ENCODE peak calls at places on chromosomes 1 and 21, in seven cellular contexts. C is lung; Z is hypothalamus; D is activated T-helper 1 cell treated with Interleukin-2 at 50 U/mL for 16 hours; X is NCI-H1105 treated with DMSO at 0.1 percent for 48 hours; E is fibroblast of mammary gland; V is stimulated activated CD4-positive, alpha-beta T cell treated with anti-CD3 and anti-CD28 coated beads, Interleukin-4, amount 100 ng/mL, for 1 hour. Y is an unnamed sample.

GRCh38 chr1:76278711-76279386 is 204.3 kb downstream of the ST6GALNAC3 start:
- DNase-seq in C (no peak), Z (no peak), D (no peak), X (no peak), E (no peak), V (no peak), Y (no peak)

GRCh38 chr1:34740161-34740875 is 14.5 kb upstream of the GJB5 start:
- DNase-seq in C (no peak), Z (peak; percentile 29), D (no peak), X (no peak), E (no peak), V (no peak), Y (no peak)

GRCh38 chr1:2088434-2088833 is 38.2 kb downstream of the PRKCZ start:
- DNase-seq in C (no peak), Z (no peak), D (no peak), X (no peak), E (peak; percentile 73), V (no peak), Y (peak; percentile 74)

GRCh38 chr1:89615676-89616598 is 17.0 kb upstream of the LRRC8C start:
- DNase-seq in C (no peak), Z (peak; percentile 24), D (no peak), X (no peak), E (no peak), V (no peak), Y (no peak)

GRCh38 chr1:178576841-178577240 is 63.9 kb downstream of the TEX35 start:
- DNase-seq in C (no peak), Z (no peak), D (no peak), X (no peak), E (no peak), V (no peak), Y (no peak)

GRCh38 chr1:197302775-197303174 is 34.7 kb downstream of the CRB1 start:
- DNase-seq in C (no peak), Z (no peak), D (no peak), X (no peak), E (peak; percentile 39), V (no peak), Y (no peak)

GRCh38 chr1:196160066-196160795 is 448.0 kb downstream of the KCNT2 start:
- DNase-seq in C (no peak), Z (no peak), D (no peak), X (no peak), E (peak; percentile 93), V (no peak), Y (no peak)

GRCh38 chr1:66464802-66465201 is 69.2 kb upstream of the SGIP1 start:
- DNase-seq in C (no peak), Z (no peak), D (no peak), X (no peak), E (peak; percentile 98), V (no peak), Y (no peak)

GRCh38 chr1:205983925-205984725 is 19.1 kb downstream of the RAB7B start:
- DNase-seq in C (peak; percentile 56), Z (peak; percentile 70), D (no peak), X (no peak), E (peak; percentile 63), V (peak; percentile 11), Y (peak; percentile 83)

GRCh38 chr1:169601096-169601881 is 15.0 kb upstream of the F5 start:
- DNase-seq in C (no peak), Z (peak; percentile 53), D (no peak), X (peak; percentile 31), E (peak; percentile 34), V (no peak), Y (peak; percentile 52)

GRCh38 chr1:62295921-62296451 is 23.2 kb downstream of the KANK4 start:
- DNase-seq in C (no peak), Z (no peak), D (no peak), X (no peak), E (peak; percentile 85), V (no peak), Y (peak; percentile 31)

GRCh38 chr1:152013664-152014237 is 20.1 kb upstream of the S100A10 start:
- DNase-seq in C (no peak), Z (peak; percentile 2), D (no peak), X (peak; percentile 12), E (peak; percentile 61), V (peak; percentile 41), Y (no peak)

GRCh38 chr1:39973503-39974135 is 18.7 kb downstream of the MFSD2A start:
- DNase-seq in C (peak; percentile 83), Z (peak; percentile 73), D (peak; percentile 39), X (peak; percentile 67), E (peak; percentile 64), V (peak; percentile 73), Y (peak; percentile 59)

GRCh38 chr1:18234790-18235242 is 127.2 kb downstream of the IGSF21 start:
- DNase-seq in C (no peak), Z (peak; percentile 57), D (no peak), X (peak; percentile 39), E (peak; percentile 46), V (no peak), Y (peak; percentile 68)

GRCh38 chr21:18443686-18444085 is 40.1 kb upstream of the TMPRSS15 start:
- DNase-seq in C (no peak), Z (no peak), D (no peak), X (no peak), E (no peak), V (no peak), Y (no peak)

GRCh38 chr1:160071289-160071688 is 1.3 kb upstream of the KCNJ10 start:
- DNase-seq in C (no peak), Z (no peak), D (no peak), X (no peak), E (no peak), V (no peak), Y (no peak)